ENCODE peak calls at places on chromosomes 11 and 22, in six cellular contexts. A is fibroblast of pulmonary artery, Z is transverse colon, U is PC-9, H is neural crest cell, X is bronchial epithelial cell. T is an unnamed sample.

GRCh38 chr22:49305966-49306631 is 521.6 kb downstream of the BRD1 start:
- DNase-seq in A (no peak), Z (peak), U (no peak), H (no peak), X (no peak), T (peak)

GRCh38 chr11:75191330-75191717 is 40.4 kb downstream of the SLCO2B1 start:
- DNase-seq in A (peak), Z (no peak), U (no peak), H (no peak), X (no peak), T (no peak)

GRCh38 chr11:95119361-95120060 is 29.9 kb downstream of the ENDOD1 start:
- DNase-seq in A (no peak), Z (no peak), U (peak), H (no peak), X (peak), T (no peak)

GRCh38 chr11:105201166-105201565 is 61.6 kb upstream of the CARD18 start:
- DNase-seq in A (no peak), Z (no peak), U (no peak), H (no peak), X (no peak), T (no peak)

GRCh38 chr11:78226684-78227680 is 38.3 kb downstream of the USP35 start:
- DNase-seq in A (no peak), Z (no peak), U (no peak), H (no peak), X (no peak), T (no peak)

GRCh38 chr11:16945671-16946469 is 68.3 kb downstream of the PLEKHA7 start:
- DNase-seq in A (peak), Z (peak), U (peak), H (peak), X (peak), T (no peak)

GRCh38 chr11:66268953-66269906 is 791 bp downstream of the RAB1B start:
- DNase-seq in A (peak), Z (no peak), U (no peak), H (no peak), X (no peak), T (no peak)

GRCh38 chr11:60629399-60629798 is 70.0 kb upstream of the MS4A8 start:
- DNase-seq in A (no peak), Z (no peak), U (no peak), H (no peak), X (no peak), T (no peak)

GRCh38 chr11:121839821-121840220 is 276.2 kb downstream of the BLID start:
- DNase-seq in A (no peak), Z (no peak), U (no peak), H (no peak), X (no peak), T (no peak)

GRCh38 chr22:44068422-44069191 is 44.5 kb downstream of the PARVB start:
- DNase-seq in A (no peak), Z (peak), U (no peak), H (no peak), X (no peak), T (no peak)

GRCh38 chr11:120091121-120091520 is 46.8 kb downstream of the TRIM29 start:
- DNase-seq in A (no peak), Z (no peak), U (no peak), H (no peak), X (no peak), T (no peak)

GRCh38 chr11:2298795-2299747 is 2.6 kb downstream of the C11orf21 start:
- DNase-seq in A (no peak), Z (peak), U (peak), H (no peak), X (peak), T (peak)
- TF ChIP-seq CTCF in A (no peak), Z (peak), U (peak), H (peak), X (peak), T (peak)

GRCh38 chr11:61737636-61738386 is 14.6 kb upstream of the MYRF start:
- DNase-seq in A (no peak), Z (no peak), U (no peak), H (no peak), X (no peak), T (no peak)
- TF ChIP-seq CTCF in A (peak), Z (no peak), U (no peak), H (no peak), X (no peak), T (no peak)

GRCh38 chr22:36564422-36565151 is 35.6 kb upstream of the EIF3D start:
- DNase-seq in A (no peak), Z (no peak), U (no peak), H (no peak), X (no peak), T (no peak)
- TF ChIP-seq CTCF in A (no peak), Z (no peak), U (no peak), H (no peak), X (no peak), T (no peak)

GRCh38 chr22:48305726-48306235 is 1521.9 kb downstream of the BRD1 start:
- DNase-seq in A (no peak), Z (no peak), U (no peak), H (no peak), X (no peak), T (no peak)
- TF ChIP-seq CTCF in A (no peak), Z (no peak), U (no peak), H (no peak), X (no peak), T (no peak)

DNA sequence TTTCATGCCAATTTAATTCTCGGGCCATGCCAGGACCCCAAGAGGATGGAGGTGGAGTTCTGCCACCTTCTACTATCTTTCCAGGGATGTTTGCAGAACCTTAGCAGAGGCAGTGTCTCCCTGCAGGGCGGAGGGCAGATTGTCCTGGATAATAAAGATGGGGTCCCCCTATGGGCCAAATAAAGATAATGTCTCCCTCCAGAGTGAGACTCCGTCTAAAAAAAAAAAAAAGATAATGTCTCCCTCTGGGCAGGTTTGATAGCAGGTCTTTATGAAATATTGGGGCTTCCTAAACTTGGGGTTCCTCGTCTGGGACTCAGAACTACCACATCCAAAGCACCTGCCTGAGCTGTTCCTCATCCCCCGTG is 27.2 kb upstream of the SYT8 start:
- DNase-seq in A (no peak), Z (no peak), U (no peak), H (no peak), X (no peak), T (no peak)
- TF ChIP-seq CTCF in A (no peak), Z (no peak), U (no peak), H (peak), X (no peak), T (peak)